ENCODE peak calls at places on chromosome 20, in five cellular contexts. One of them, this sample, is unnamed.

GRCh38 chr20:48761023-48761785 is 66.6 kb downstream of the PREX1 start:
- DNase-seq in B cell: peak
- DNase-seq in astrocyte of the spinal cord: no peak
- DNase-seq in CD8-positive, alpha-beta T cell: peak
- DNase-seq in GM10248: no peak
- DNase-seq in this sample: no peak

GRCh38 chr20:39829713-39830112 is 859.3 kb downstream of the MAFB start:
- DNase-seq in B cell: peak
- DNase-seq in astrocyte of the spinal cord: no peak
- DNase-seq in CD8-positive, alpha-beta T cell: no peak
- DNase-seq in GM10248: peak
- DNase-seq in this sample: peak

GRCh38 chr20:20517296-20517695 is 149.4 kb downstream of the INSM1 start:
- DNase-seq in B cell: no peak
- DNase-seq in astrocyte of the spinal cord: no peak
- DNase-seq in CD8-positive, alpha-beta T cell: no peak
- DNase-seq in GM10248: no peak
- DNase-seq in this sample: no peak

GRCh38 chr20:62326559-62326958 is 23.8 kb downstream of the ADRM1 start:
- DNase-seq in B cell: no peak
- DNase-seq in astrocyte of the spinal cord: no peak
- DNase-seq in CD8-positive, alpha-beta T cell: no peak
- DNase-seq in GM10248: no peak
- DNase-seq in this sample: no peak

GRCh38 chr20:47400685-47401084 is 44.2 kb upstream of the ZMYND8 start:
- DNase-seq in B cell: no peak
- DNase-seq in astrocyte of the spinal cord: no peak
- DNase-seq in CD8-positive, alpha-beta T cell: no peak
- DNase-seq in GM10248: no peak
- DNase-seq in this sample: no peak

GRCh38 chr20:62804021-62804631 is 509 bp upstream of the OGFR start:
- DNase-seq in B cell: no peak
- DNase-seq in astrocyte of the spinal cord: no peak
- DNase-seq in CD8-positive, alpha-beta T cell: no peak
- DNase-seq in GM10248: no peak
- DNase-seq in this sample: no peak

GRCh38 chr20:60851826-60852704 is 400.0 kb upstream of the CDH4 start:
- DNase-seq in B cell: no peak
- DNase-seq in astrocyte of the spinal cord: no peak
- DNase-seq in CD8-positive, alpha-beta T cell: no peak
- DNase-seq in GM10248: no peak
- DNase-seq in this sample: no peak

GRCh38 chr20:4102381-4102780 is 87.0 kb upstream of the RNF24 start:
- DNase-seq in B cell: no peak
- DNase-seq in astrocyte of the spinal cord: peak
- DNase-seq in CD8-positive, alpha-beta T cell: no peak
- DNase-seq in GM10248: no peak
- DNase-seq in this sample: no peak

GRCh38 chr20:2752631-2753455 is 47.6 kb downstream of the CPXM1 start:
- DNase-seq in B cell: peak
- DNase-seq in astrocyte of the spinal cord: peak
- DNase-seq in CD8-positive, alpha-beta T cell: no peak
- DNase-seq in GM10248: peak
- DNase-seq in this sample: peak

GRCh38 chr20:20741067-20742045 is 28.9 kb upstream of the RALGAPA2 start:
- DNase-seq in B cell: no peak
- DNase-seq in astrocyte of the spinal cord: no peak
- DNase-seq in CD8-positive, alpha-beta T cell: no peak
- DNase-seq in GM10248: no peak
- DNase-seq in this sample: no peak

GRCh38 chr20:39066464-39066863 is 104.3 kb downstream of the DHX35 start:
- DNase-seq in B cell: no peak
- DNase-seq in astrocyte of the spinal cord: no peak
- DNase-seq in CD8-positive, alpha-beta T cell: no peak
- DNase-seq in GM10248: no peak
- DNase-seq in this sample: no peak

GRCh38 chr20:8215516-8215915 is 83.5 kb downstream of the PLCB1 start:
- DNase-seq in B cell: no peak
- DNase-seq in astrocyte of the spinal cord: peak
- DNase-seq in CD8-positive, alpha-beta T cell: no peak
- DNase-seq in GM10248: no peak
- DNase-seq in this sample: no peak

GRCh38 chr20:61260905-61261304 is 8.8 kb downstream of the CDH4 start:
- DNase-seq in B cell: no peak
- DNase-seq in astrocyte of the spinal cord: no peak
- DNase-seq in CD8-positive, alpha-beta T cell: no peak
- DNase-seq in GM10248: no peak
- DNase-seq in this sample: no peak

GRCh38 chr20:50848846-50849673 is 54.2 kb downstream of the BCAS4 start:
- DNase-seq in B cell: no peak
- DNase-seq in astrocyte of the spinal cord: no peak
- DNase-seq in CD8-positive, alpha-beta T cell: no peak
- DNase-seq in GM10248: peak
- DNase-seq in this sample: peak

GRCh38 chr20:23143098-23143497 is 57.0 kb upstream of the CD93 start:
- DNase-seq in B cell: no peak
- DNase-seq in astrocyte of the spinal cord: peak
- DNase-seq in CD8-positive, alpha-beta T cell: no peak
- DNase-seq in GM10248: no peak
- DNase-seq in this sample: no peak

GRCh38 chr20:41231850-41232249 is 85.7 kb downstream of the ZHX3 start:
- DNase-seq in B cell: no peak
- DNase-seq in astrocyte of the spinal cord: no peak
- DNase-seq in CD8-positive, alpha-beta T cell: no peak
- DNase-seq in GM10248: no peak
- DNase-seq in this sample: no peak

GRCh38 chr20:15596220-15596875 is 976.9 kb downstream of the KIF16B start:
- DNase-seq in B cell: no peak
- DNase-seq in astrocyte of the spinal cord: no peak
- DNase-seq in CD8-positive, alpha-beta T cell: no peak
- DNase-seq in GM10248: no peak
- DNase-seq in this sample: no peak

GRCh38 chr20:23125159-23125558 is 39.0 kb upstream of the CD93 start:
- DNase-seq in B cell: no peak
- DNase-seq in astrocyte of the spinal cord: no peak
- DNase-seq in CD8-positive, alpha-beta T cell: no peak
- DNase-seq in GM10248: no peak
- DNase-seq in this sample: no peak

GRCh38 chr20:58639182-58640146 is 11.6 kb upstream of the STX16 start:
- DNase-seq in B cell: no peak
- DNase-seq in astrocyte of the spinal cord: no peak
- DNase-seq in CD8-positive, alpha-beta T cell: no peak
- DNase-seq in GM10248: no peak
- DNase-seq in this sample: no peak

GRCh38 chr20:19451591-19452295 is 239.3 kb downstream of the SLC24A3 start:
- DNase-seq in B cell: no peak
- DNase-seq in astrocyte of the spinal cord: no peak
- DNase-seq in CD8-positive, alpha-beta T cell: no peak
- DNase-seq in GM10248: no peak
- DNase-seq in this sample: peak

GRCh38 chr20:50111829-50112495 is 988 bp downstream of the UBE2V1 start:
- DNase-seq in B cell: no peak
- DNase-seq in astrocyte of the spinal cord: no peak
- DNase-seq in CD8-positive, alpha-beta T cell: no peak
- DNase-seq in GM10248: no peak
- DNase-seq in this sample: no peak

GRCh38 chr20:63831696-63832686 is 927 bp upstream of the ZBTB46 start:
- DNase-seq in B cell: peak
- DNase-seq in astrocyte of the spinal cord: no peak
- DNase-seq in CD8-positive, alpha-beta T cell: no peak
- DNase-seq in GM10248: no peak
- DNase-seq in this sample: no peak

GRCh38 chr20:45823949-45824835 is 2.9 kb downstream of the TNNC2 start:
- DNase-seq in B cell: peak
- DNase-seq in astrocyte of the spinal cord: peak
- DNase-seq in CD8-positive, alpha-beta T cell: peak
- DNase-seq in GM10248: peak
- DNase-seq in this sample: peak

GRCh38 chr20:63191400-63191799 is 24.5 kb downstream of the YTHDF1 start:
- DNase-seq in B cell: no peak
- DNase-seq in astrocyte of the spinal cord: no peak
- DNase-seq in CD8-positive, alpha-beta T cell: no peak
- DNase-seq in GM10248: no peak
- DNase-seq in this sample: no peak

GRCh38 chr20:40173877-40174276 is 515.2 kb downstream of the MAFB start:
- DNase-seq in B cell: no peak
- DNase-seq in astrocyte of the spinal cord: no peak
- DNase-seq in CD8-positive, alpha-beta T cell: no peak
- DNase-seq in GM10248: no peak
- DNase-seq in this sample: no peak

GRCh38 chr20:37580069-37580468 is 52.4 kb upstream of the BLCAP start:
- DNase-seq in B cell: no peak
- DNase-seq in astrocyte of the spinal cord: no peak
- DNase-seq in CD8-positive, alpha-beta T cell: no peak
- DNase-seq in GM10248: no peak
- DNase-seq in this sample: no peak

GRCh38 chr20:32968833-32969241 is 35.4 kb downstream of the SUN5 start:
- DNase-seq in B cell: no peak
- DNase-seq in astrocyte of the spinal cord: no peak
- DNase-seq in CD8-positive, alpha-beta T cell: no peak
- DNase-seq in GM10248: peak
- DNase-seq in this sample: peak

GRCh38 chr20:46634528-46634927 is 16.7 kb downstream of the SLC13A3 start:
- DNase-seq in B cell: no peak
- DNase-seq in astrocyte of the spinal cord: no peak
- DNase-seq in CD8-positive, alpha-beta T cell: no peak
- DNase-seq in GM10248: no peak
- DNase-seq in this sample: no peak

GRCh38 chr20:31606928-31607639 is 2.0 kb downstream of the ID1 start:
- DNase-seq in B cell: no peak
- DNase-seq in astrocyte of the spinal cord: peak
- DNase-seq in CD8-positive, alpha-beta T cell: no peak
- DNase-seq in GM10248: no peak
- DNase-seq in this sample: no peak

GRCh38 chr20:22374066-22374465 is 210.3 kb downstream of the FOXA2 start:
- DNase-seq in B cell: no peak
- DNase-seq in astrocyte of the spinal cord: no peak
- DNase-seq in CD8-positive, alpha-beta T cell: no peak
- DNase-seq in GM10248: no peak
- DNase-seq in this sample: no peak

GRCh38 chr20:35776513-35777101 is 4.8 kb downstream of the PHF20 start:
- DNase-seq in B cell: no peak
- DNase-seq in astrocyte of the spinal cord: peak
- DNase-seq in CD8-positive, alpha-beta T cell: no peak
- DNase-seq in GM10248: no peak
- DNase-seq in this sample: no peak

GRCh38 chr20:63520939-63521601 is 505 bp downstream of the PPDPF start:
- DNase-seq in B cell: peak
- DNase-seq in astrocyte of the spinal cord: peak
- DNase-seq in CD8-positive, alpha-beta T cell: peak
- DNase-seq in GM10248: peak
- DNase-seq in this sample: peak

GRCh38 chr20:33901132-33901523 is 90.0 kb downstream of the CHMP4B start:
- DNase-seq in B cell: no peak
- DNase-seq in astrocyte of the spinal cord: no peak
- DNase-seq in CD8-positive, alpha-beta T cell: no peak
- DNase-seq in GM10248: no peak
- DNase-seq in this sample: no peak

GRCh38 chr20:57476073-57476526 is 48.8 kb downstream of the CTCFL start:
- DNase-seq in B cell: no peak
- DNase-seq in astrocyte of the spinal cord: no peak
- DNase-seq in CD8-positive, alpha-beta T cell: no peak
- DNase-seq in GM10248: no peak
- DNase-seq in this sample: peak

DNA sequence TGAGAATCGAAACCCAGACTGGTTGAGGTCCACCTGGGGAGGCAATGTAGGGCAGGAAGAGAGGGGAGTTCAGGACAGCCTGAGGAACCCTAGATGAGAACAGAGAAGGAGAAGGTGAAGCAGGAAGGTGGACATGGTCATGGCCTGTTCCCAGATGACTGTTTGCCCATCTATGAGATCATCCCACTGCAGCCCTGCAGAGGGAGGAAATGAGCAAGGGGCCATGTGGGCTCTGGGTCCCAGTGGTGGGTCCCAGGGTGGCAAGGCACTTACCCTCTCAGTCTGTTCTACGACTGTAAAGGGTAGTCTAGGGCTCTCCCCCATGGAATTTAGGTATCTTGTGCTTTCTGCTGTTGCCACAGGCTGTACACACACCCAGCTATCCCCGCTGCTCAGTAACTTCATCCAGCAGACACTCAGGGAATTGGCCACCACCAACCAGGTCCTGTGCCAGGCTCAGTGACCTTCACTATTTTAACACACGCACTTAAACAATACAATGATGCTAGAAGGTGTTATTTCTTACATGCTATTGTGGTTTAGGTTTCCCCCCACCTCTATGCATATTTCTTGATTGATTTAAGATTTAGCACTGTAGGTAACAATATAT is 89.8 kb downstream of the TOX2 start:
- DNase-seq in B cell: no peak
- DNase-seq in astrocyte of the spinal cord: no peak
- DNase-seq in CD8-positive, alpha-beta T cell: no peak
- DNase-seq in GM10248: no peak
- DNase-seq in this sample: no peak
- TF ChIP-seq CTCF in B cell: no peak
- TF ChIP-seq CTCF in astrocyte of the spinal cord: no peak
- TF ChIP-seq CTCF in CD8-positive, alpha-beta T cell: no peak
- TF ChIP-seq CTCF in GM10248: no peak
- TF ChIP-seq CTCF in this sample: no peak

GRCh38 chr20:1437222-1437904 is 29.3 kb downstream of the NSFL1C start:
- DNase-seq in B cell: peak
- DNase-seq in astrocyte of the spinal cord: peak
- DNase-seq in CD8-positive, alpha-beta T cell: peak
- DNase-seq in GM10248: peak
- DNase-seq in this sample: peak

GRCh38 chr20:1441133-1441532 is 25.5 kb downstream of the NSFL1C start:
- DNase-seq in B cell: no peak
- DNase-seq in astrocyte of the spinal cord: no peak
- DNase-seq in CD8-positive, alpha-beta T cell: no peak
- DNase-seq in GM10248: no peak
- DNase-seq in this sample: no peak

GRCh38 chr20:1438361-1438760 is 28.3 kb downstream of the NSFL1C start:
- DNase-seq in B cell: no peak
- DNase-seq in astrocyte of the spinal cord: no peak
- DNase-seq in CD8-positive, alpha-beta T cell: no peak
- DNase-seq in GM10248: no peak
- DNase-seq in this sample: no peak

GRCh38 chr20:1442304-1442703 is 24.3 kb downstream of the NSFL1C start:
- DNase-seq in B cell: no peak
- DNase-seq in astrocyte of the spinal cord: no peak
- DNase-seq in CD8-positive, alpha-beta T cell: no peak
- DNase-seq in GM10248: no peak
- DNase-seq in this sample: no peak

GRCh38 chr20:1440024-1440423 is 26.6 kb downstream of the NSFL1C start:
- DNase-seq in B cell: no peak
- DNase-seq in astrocyte of the spinal cord: no peak
- DNase-seq in CD8-positive, alpha-beta T cell: no peak
- DNase-seq in GM10248: no peak
- DNase-seq in this sample: peak
- TF ChIP-seq CTCF in B cell: no peak
- TF ChIP-seq CTCF in astrocyte of the spinal cord: peak
- TF ChIP-seq CTCF in CD8-positive, alpha-beta T cell: no peak
- TF ChIP-seq CTCF in GM10248: peak
- TF ChIP-seq CTCF in this sample: no peak

GRCh38 chr20:25376236-25376635 is 14.4 kb downstream of the ABHD12 start:
- DNase-seq in B cell: no peak
- DNase-seq in astrocyte of the spinal cord: no peak
- DNase-seq in CD8-positive, alpha-beta T cell: no peak
- DNase-seq in GM10248: no peak
- DNase-seq in this sample: no peak
- TF ChIP-seq CTCF in B cell: no peak
- TF ChIP-seq CTCF in astrocyte of the spinal cord: no peak
- TF ChIP-seq CTCF in CD8-positive, alpha-beta T cell: no peak
- TF ChIP-seq CTCF in GM10248: no peak
- TF ChIP-seq CTCF in this sample: no peak

GRCh38 chr20:24448170-24448569 is 21.3 kb upstream of the SYNDIG1 start:
- DNase-seq in B cell: no peak
- DNase-seq in astrocyte of the spinal cord: no peak
- DNase-seq in CD8-positive, alpha-beta T cell: no peak
- DNase-seq in GM10248: no peak
- DNase-seq in this sample: no peak
- TF ChIP-seq CTCF in B cell: no peak
- TF ChIP-seq CTCF in astrocyte of the spinal cord: no peak
- TF ChIP-seq CTCF in CD8-positive, alpha-beta T cell: no peak
- TF ChIP-seq CTCF in GM10248: no peak
- TF ChIP-seq CTCF in this sample: no peak

This sample was measured in GM13976.